ENCODE peak calls at places on chromosome 9, in four cellular contexts. J is K562, E is A549, D is HepG2. I is an unnamed sample.

GRCh38 chr9:15416880-15417279 is 5.8 kb upstream of the SNAPC3 start:
- DNase-seq in J (peak), E (no peak), D (peak), I (peak)

GRCh38 chr9:23015557-23015956 is 568.9 kb downstream of the DMRTA1 start:
- DNase-seq in J (no peak), E (no peak), D (no peak), I (no peak)

GRCh38 chr9:16413509-16414016 is 456.9 kb downstream of the BNC2 start:
- DNase-seq in J (no peak), E (peak), D (peak), I (no peak)

GRCh38 chr9:108784998-108785397 is 70.8 kb downstream of the ACTL7B start:
- DNase-seq in J (no peak), E (no peak), D (no peak), I (no peak)

GRCh38 chr9:38641142-38641541 is 20.7 kb upstream of the ANKRD18A start:
- DNase-seq in J (no peak), E (no peak), D (no peak), I (no peak)

GRCh38 chr9:138020120-138020794 is 142.7 kb downstream of the CACNA1B start:
- DNase-seq in J (no peak), E (no peak), D (no peak), I (no peak)

GRCh38 chr9:36671561-36671960 is 98.9 kb downstream of the MELK start:
- DNase-seq in J (no peak), E (no peak), D (no peak), I (no peak)

GRCh38 chr9:79694676-79695400 is 123.1 kb downstream of the TLE4 start:
- DNase-seq in J (no peak), E (no peak), D (no peak), I (peak)

GRCh38 chr9:113999256-114000062 is 78.6 kb downstream of the AMBP start:
- DNase-seq in J (no peak), E (no peak), D (no peak), I (no peak)

GRCh38 chr9:131578778-131579504 is 33.6 kb downstream of the PRRT1B start:
- DNase-seq in J (no peak), E (no peak), D (no peak), I (no peak)

GRCh38 chr9:27768781-27769180 is 195.5 kb upstream of the C9orf72 start:
- DNase-seq in J (no peak), E (no peak), D (no peak), I (no peak)

GRCh38 chr9:108041551-108041950 is 552.0 kb upstream of the KLF4 start:
- DNase-seq in J (no peak), E (peak), D (no peak), I (no peak)

GRCh38 chr9:128715436-128715750 is 8.5 kb downstream of the ZDHHC12 start:
- DNase-seq in J (no peak), E (no peak), D (no peak), I (no peak)

GRCh38 chr9:132156256-132156655 is 5.6 kb upstream of the NTNG2 start:
- DNase-seq in J (no peak), E (no peak), D (no peak), I (no peak)

GRCh38 chr9:14478175-14479165 is 164.5 kb upstream of the NFIB start:
- DNase-seq in J (no peak), E (no peak), D (no peak), I (no peak)

GRCh38 chr9:79817469-79818004 is 245.8 kb downstream of the TLE4 start:
- DNase-seq in J (no peak), E (no peak), D (no peak), I (no peak)

GRCh38 chr9:136189394-136190236 is 15.3 kb downstream of the LHX3 start:
- DNase-seq in J (no peak), E (no peak), D (no peak), I (peak)
- TF ChIP-seq MAX in J (no peak), E (no peak), D (no peak), I (no peak)

GRCh38 chr9:123358181-123358894 is 2.3 kb downstream of the CRB2 start:
- DNase-seq in J (no peak), E (no peak), D (no peak), I (no peak)

GRCh38 chr9:123355761-123356520 is at the start of gene CRB2:
- DNase-seq in J (peak), E (no peak), D (peak), I (peak)

GRCh38 chr9:123359106-123359505 is 3.1 kb downstream of the CRB2 start:
- DNase-seq in J (no peak), E (no peak), D (no peak), I (no peak)

GRCh38 chr9:123357748-123358059 is 1.7 kb downstream of the CRB2 start:
- DNase-seq in J (no peak), E (no peak), D (no peak), I (no peak)

GRCh38 chr9:123356851-123357747 is 1.1 kb downstream of the CRB2 start:
- DNase-seq in J (no peak), E (no peak), D (no peak), I (no peak)
- TF ChIP-seq HMGXB4 in J (no peak), E (no peak), D (no peak), I (no peak)

GRCh38 chr9:126147186-126147585 is 179.4 kb upstream of the MVB12B start:
- DNase-seq in J (no peak), E (no peak), D (no peak), I (no peak)

GRCh38 chr9:126149661-126150060 is 177.0 kb upstream of the MVB12B start:
- DNase-seq in J (no peak), E (no peak), D (peak), I (no peak)

GRCh38 chr9:126148994-126149393 is 177.6 kb upstream of the MVB12B start:
- DNase-seq in J (no peak), E (no peak), D (no peak), I (no peak)

GRCh38 chr9:126147620-126148522 is 178.8 kb upstream of the MVB12B start:
- DNase-seq in J (no peak), E (no peak), D (no peak), I (no peak)

DNA sequence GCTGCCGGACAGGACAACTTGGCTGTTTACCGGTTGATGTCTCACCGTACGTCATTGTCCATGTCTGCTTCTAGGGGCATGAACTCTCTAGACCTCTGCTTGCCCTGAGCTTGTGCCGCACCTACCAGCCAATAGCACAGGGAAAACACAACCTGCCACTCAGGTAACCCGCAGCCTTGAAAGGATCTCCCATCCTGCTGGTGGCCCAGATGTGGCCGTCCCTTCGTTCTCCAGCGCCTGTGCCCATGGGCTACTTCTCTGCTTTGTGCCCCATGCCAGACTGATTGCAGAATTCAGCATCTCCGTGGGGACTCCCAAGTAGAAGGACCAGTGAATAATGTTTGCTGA is 178.1 kb upstream of the MVB12B start:
- DNase-seq in J (no peak), E (no peak), D (no peak), I (no peak)
- TF ChIP-seq MAX in J (no peak), E (no peak), D (no peak), I (no peak)

DNA sequence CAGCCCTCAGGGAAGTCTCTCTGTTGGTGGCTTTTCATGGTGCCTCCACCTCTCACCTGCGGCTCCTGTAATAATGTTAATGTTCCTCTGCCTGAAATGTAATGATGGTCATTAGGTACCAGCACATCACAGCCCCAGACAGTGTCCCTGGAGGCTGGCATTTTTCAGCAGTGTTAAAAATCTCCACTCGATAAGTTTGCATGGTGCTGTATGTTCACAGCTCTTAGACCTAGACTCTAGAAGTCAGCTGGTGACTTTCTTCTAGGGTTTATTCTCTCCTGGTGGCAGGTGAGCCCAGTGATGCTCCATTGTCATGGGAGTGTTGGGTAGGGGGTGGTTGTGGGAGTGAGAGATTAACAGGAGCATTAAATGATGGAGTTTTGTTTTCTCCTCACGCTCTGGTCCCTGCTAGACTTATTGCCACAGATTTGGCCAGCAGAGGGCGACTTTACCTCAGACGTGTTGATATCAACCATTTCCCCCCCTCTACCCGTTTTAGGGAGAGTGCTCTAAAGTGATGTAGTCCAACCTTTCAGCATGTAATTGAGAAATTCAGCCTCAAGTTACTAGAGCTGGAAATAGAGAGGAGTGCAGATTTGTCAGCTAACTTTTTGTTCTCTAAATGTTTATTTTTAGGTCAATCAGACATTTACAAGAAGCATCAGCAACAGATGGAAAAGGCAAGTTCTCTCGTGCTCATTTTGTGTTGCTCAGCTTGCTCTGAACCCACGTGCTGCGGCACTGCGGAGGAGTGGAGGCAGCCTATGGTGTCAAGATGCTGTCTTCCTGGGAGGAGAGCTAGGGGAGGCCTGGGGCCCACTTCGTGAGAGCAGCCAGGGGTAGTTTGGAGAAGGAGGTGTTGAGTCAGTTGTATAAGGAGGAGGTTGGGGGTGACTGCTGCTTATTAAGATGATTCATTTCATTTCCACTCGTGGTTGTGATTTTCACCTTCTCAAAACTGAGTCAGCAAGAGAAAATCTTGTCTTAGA is 53.4 kb downstream of the GPR107 start:
- DNase-seq in J (peak), E (peak), D (peak), I (peak)
- TF ChIP-seq HMGXB4 in J (no peak), E (no peak), D (no peak), I (no peak)

I was measured in WTC11.